ENCODE peak calls at places on chromosomes 5 and 9, in five cellular contexts. S, I, Q, K and J are unnamed samples.

GRCh38 chr5:146588806-146589355 is 72.9 kb upstream of the GPR151 start:
- DNase-seq in S (no peak), I (no peak), Q (no peak), K (no peak), J (no peak)

GRCh38 chr9:13919386-13919785 is 394.6 kb downstream of the NFIB start:
- DNase-seq in S (no peak), I (no peak), Q (no peak), K (no peak), J (no peak)

GRCh38 chr9:69877852-69878507 is 57.4 kb downstream of the CFAP95 start:
- DNase-seq in S (peak; percentile 43), I (no peak), Q (peak; percentile 53), K (peak; percentile 22), J (peak; percentile 2)

GRCh38 chr5:53276825-53277224 is 167.3 kb upstream of the MOCS2 start:
- DNase-seq in S (no peak), I (no peak), Q (no peak), K (no peak), J (no peak)

GRCh38 chr5:74016373-74016772 is 390.4 kb downstream of the ARHGEF28 start:
- DNase-seq in S (peak; percentile 5), I (no peak), Q (no peak), K (peak; percentile 27), J (no peak)

GRCh38 chr5:122219767-122220166 is 90.4 kb downstream of the ZNF474 start:
- DNase-seq in S (no peak), I (no peak), Q (no peak), K (no peak), J (no peak)

GRCh38 chr9:28610339-28610738 is 1037.1 kb upstream of the C9orf72 start:
- DNase-seq in S (no peak), I (no peak), Q (no peak), K (no peak), J (no peak)

GRCh38 chr5:415928-416635 is 26.9 kb upstream of the EXOC3 start:
- DNase-seq in S (peak; percentile 38), I (no peak), Q (no peak), K (no peak), J (no peak)

GRCh38 chr9:129458155-129458661 is 162.7 kb downstream of the C9orf50 start:
- DNase-seq in S (peak; percentile 51), I (no peak), Q (no peak), K (no peak), J (no peak)

GRCh38 chr9:11338130-11338529 is 725.3 kb upstream of the PTPRD start:
- DNase-seq in S (no peak), I (no peak), Q (no peak), K (no peak), J (no peak)

GRCh38 chr9:112051812-112052211 is 123.3 kb downstream of the SUSD1 start:
- DNase-seq in S (no peak), I (no peak), Q (no peak), K (no peak), J (no peak)

GRCh38 chr9:129576546-129577543 is 44.1 kb downstream of the C9orf50 start:
- DNase-seq in S (no peak), I (no peak), Q (peak; percentile 82), K (no peak), J (no peak)

GRCh38 chr5:120463991-120464626 is at the start of gene PRR16:
- DNase-seq in S (no peak), I (no peak), Q (peak; percentile 62), K (no peak), J (peak; percentile 42)

GRCh38 chr5:14270212-14270702 is 127.1 kb downstream of the TRIO start:
- DNase-seq in S (peak; percentile 72), I (no peak), Q (peak; percentile 75), K (peak; percentile 48), J (no peak)

GRCh38 chr5:16180789-16181082 is 1.1 kb upstream of the MARCHF11 start:
- DNase-seq in S (no peak), I (no peak), Q (no peak), K (no peak), J (no peak)

GRCh38 chr5:56908942-56909293 is 478 bp upstream of the SETD9 start:
- DNase-seq in S (no peak), I (no peak), Q (no peak), K (peak; percentile 12), J (no peak)

GRCh38 chr5:115236599-115236998 is 26.1 kb downstream of the PGGT1B start:
- DNase-seq in S (no peak), I (no peak), Q (no peak), K (no peak), J (no peak)

GRCh38 chr5:159975462-159976019 is 33.4 kb upstream of the TTC1 start:
- DNase-seq in S (peak; percentile 6), I (no peak), Q (peak; percentile 64), K (peak; percentile 41), J (no peak)

GRCh38 chr9:37407468-37407867 is 15.0 kb upstream of the GRHPR start:
- DNase-seq in S (peak; percentile 22), I (no peak), Q (no peak), K (no peak), J (no peak)

GRCh38 chr5:132369012-132369470 is 469 bp upstream of the SLC22A5 start:
- DNase-seq in S (no peak), I (no peak), Q (no peak), K (no peak), J (no peak)

GRCh38 chr5:87115839-87116364 is 151.8 kb upstream of the RASA1 start:
- DNase-seq in S (no peak), I (no peak), Q (no peak), K (no peak), J (no peak)

GRCh38 chr5:79417495-79417894 is 96.4 kb downstream of the HOMER1 start:
- DNase-seq in S (no peak), I (no peak), Q (no peak), K (no peak), J (no peak)

GRCh38 chr9:122857810-122858209 is 29.4 kb upstream of the PDCL start:
- DNase-seq in S (no peak), I (no peak), Q (no peak), K (no peak), J (no peak)

GRCh38 chr9:104322581-104322980 is 181.5 kb upstream of the OR13F1 start:
- DNase-seq in S (no peak), I (no peak), Q (no peak), K (no peak), J (no peak)

GRCh38 chr9:133458643-133459312 is 1.0 kb upstream of the CACFD1 start:
- DNase-seq in S (peak; percentile 41), I (no peak), Q (no peak), K (no peak), J (no peak)

GRCh38 chr5:123285122-123286011 is 137.8 kb downstream of the CEP120 start:
- DNase-seq in S (no peak), I (no peak), Q (peak; percentile 4), K (no peak), J (no peak)

GRCh38 chr9:69093471-69094103 is 58.0 kb downstream of the FXN start:
- DNase-seq in S (no peak), I (no peak), Q (no peak), K (no peak), J (no peak)

GRCh38 chr5:4905674-4906528 is 234.2 kb upstream of the ADAMTS16 start:
- DNase-seq in S (peak; percentile 2), I (no peak), Q (no peak), K (no peak), J (no peak)
- TF ChIP-seq POLR2A in S (no peak), I (no peak), Q (no peak), K (no peak), J (no peak)

GRCh38 chr9:15422355-15423327 is at the start of gene SNAPC3:
- DNase-seq in S (peak; percentile 88), I (peak; percentile 86), Q (peak; percentile 98), K (peak; percentile 83), J (peak; percentile 85)
- TF ChIP-seq POLR2AphosphoS5 in S (peak; percentile 92), I (peak; percentile 82), Q (peak; percentile 93), K (peak; percentile 89), J (peak; percentile 80)

DNA sequence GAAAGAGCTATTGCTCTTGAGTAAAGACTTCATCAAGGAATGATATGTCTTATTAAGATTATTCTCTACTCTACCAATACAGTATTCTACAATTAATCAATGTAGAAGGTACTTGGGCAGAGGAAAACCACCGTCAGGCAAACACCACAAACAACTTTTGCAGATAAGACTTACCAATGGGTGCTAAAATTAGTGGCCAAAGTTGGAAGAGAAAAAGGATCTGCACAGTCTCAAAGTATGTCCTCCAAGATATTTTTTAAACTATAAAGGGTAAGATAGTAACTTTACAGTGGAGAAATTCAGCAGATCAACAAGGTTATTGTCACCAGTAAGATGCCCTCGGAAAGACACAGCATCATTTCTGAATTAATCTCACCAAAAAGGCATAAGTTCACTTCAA is 38.9 kb downstream of the NRG2 start:
- DNase-seq in S (no peak), I (no peak), Q (no peak), K (no peak), J (no peak)
- TF ChIP-seq POLR2A in S (no peak), I (no peak), Q (no peak), K (no peak), J (no peak)

GRCh38 chr5:158970569-158971014 is 129.1 kb downstream of the EBF1 start:
- DNase-seq in S (no peak), I (no peak), Q (no peak), K (no peak), J (no peak)

GRCh38 chr5:158967566-158967965 is 132.2 kb downstream of the EBF1 start:
- DNase-seq in S (no peak), I (no peak), Q (no peak), K (no peak), J (no peak)

GRCh38 chr5:158966691-158967090 is 133.0 kb downstream of the EBF1 start:
- DNase-seq in S (no peak), I (no peak), Q (no peak), K (no peak), J (no peak)

GRCh38 chr5:158968160-158968559 is 131.6 kb downstream of the EBF1 start:
- DNase-seq in S (no peak), I (no peak), Q (no peak), K (no peak), J (no peak)
- TF ChIP-seq POLR2AphosphoS5 in S (no peak), I (no peak), Q (no peak), K (no peak), J (no peak)

DNA sequence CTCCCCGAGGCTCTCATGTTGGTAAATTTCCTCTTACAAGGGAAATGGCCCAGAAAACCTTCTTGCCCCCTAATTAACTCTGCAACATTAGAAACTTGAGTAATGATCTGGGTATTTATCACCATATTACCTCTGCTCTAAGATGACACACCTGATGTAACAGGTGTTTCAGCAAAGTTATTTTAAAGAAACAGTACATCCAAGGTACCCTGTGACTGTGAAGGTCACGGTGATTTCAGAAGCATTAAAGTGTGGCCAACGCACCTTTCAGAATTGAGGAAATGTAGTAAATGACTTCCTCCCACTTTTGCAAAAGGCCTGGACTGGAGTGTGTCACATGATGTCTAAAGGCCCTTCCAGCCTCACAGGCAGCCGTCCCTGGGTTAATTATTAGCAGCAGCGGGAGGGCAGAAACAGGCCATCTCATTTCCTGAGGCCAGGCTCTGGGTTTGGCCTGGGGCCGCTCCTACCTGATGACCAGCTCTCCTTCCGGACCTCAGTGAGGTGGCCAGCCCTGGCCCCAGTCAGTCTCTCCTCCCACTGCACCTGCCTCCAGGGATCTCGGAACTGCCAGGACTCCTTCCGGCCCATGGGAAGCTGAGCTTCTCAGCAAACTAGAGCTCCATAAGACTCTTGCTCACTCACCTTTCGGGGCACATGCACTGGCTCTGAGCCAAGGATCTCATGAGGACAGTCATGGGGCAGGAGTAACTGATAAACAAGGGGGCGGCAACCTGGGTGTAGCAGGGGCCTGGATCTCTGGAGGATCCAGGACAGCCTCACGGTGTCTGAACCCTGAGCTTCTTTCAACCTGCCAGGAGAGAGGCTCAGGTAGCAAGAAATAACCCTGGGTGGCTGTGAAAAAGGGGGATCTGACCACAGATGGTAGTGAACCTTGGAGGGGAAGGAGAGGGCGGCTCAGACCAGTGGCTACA is 20.6 kb downstream of the PTPN3 start:
- DNase-seq in S (peak; percentile 97), I (no peak), Q (no peak), K (peak; percentile 74), J (no peak)
- TF ChIP-seq POLR2A in S (peak; percentile 93), I (no peak), Q (no peak), K (no peak), J (no peak)